ENCODE peak calls at places on chromosomes 11 and 22, in five cellular contexts. One of them, this sample, is unnamed.

GRCh38 chr11:126029237-126029636 is 33.4 kb downstream of the CDON start:
- DNase-seq in NB4: no peak
- DNase-seq in GM12891: no peak
- DNase-seq in tibial nerve: no peak
- DNase-seq in thyroid gland: no peak
- DNase-seq in this sample: no peak

GRCh38 chr11:66564984-66565383 is 3.4 kb downstream of the CTSF start:
- DNase-seq in NB4: no peak
- DNase-seq in GM12891: no peak
- DNase-seq in tibial nerve: no peak
- DNase-seq in thyroid gland: no peak
- DNase-seq in this sample: no peak

GRCh38 chr11:85595285-85595884 is 31.8 kb downstream of the DLG2 start:
- DNase-seq in NB4: peak
- DNase-seq in GM12891: no peak
- DNase-seq in thyroid gland: no peak
- DNase-seq in tibial nerve: no peak
- DNase-seq in this sample: peak

GRCh38 chr11:114348200-114349191 is 51.8 kb downstream of the C11orf71 start:
- DNase-seq in NB4: peak
- DNase-seq in tibial nerve: peak
- DNase-seq in thyroid gland: peak
- DNase-seq in GM12891: no peak
- DNase-seq in this sample: no peak

GRCh38 chr22:21865041-21865440 is 2.4 kb downstream of the MAPK1 start:
- DNase-seq in GM12891: no peak
- DNase-seq in tibial nerve: no peak
- DNase-seq in thyroid gland: peak
- DNase-seq in NB4: peak
- DNase-seq in this sample: no peak

GRCh38 chr11:120613264-120614226 is 102.0 kb downstream of the GRIK4 start:
- DNase-seq in tibial nerve: no peak
- DNase-seq in NB4: no peak
- DNase-seq in thyroid gland: no peak
- DNase-seq in GM12891: peak
- DNase-seq in this sample: no peak

GRCh38 chr11:126358763-126359160 is 3.3 kb downstream of the ST3GAL4 start:
- DNase-seq in thyroid gland: no peak
- DNase-seq in NB4: no peak
- DNase-seq in GM12891: no peak
- DNase-seq in tibial nerve: no peak
- DNase-seq in this sample: no peak

GRCh38 chr11:99199336-99199735 is 178.6 kb downstream of the CNTN5 start:
- DNase-seq in tibial nerve: no peak
- DNase-seq in thyroid gland: peak
- DNase-seq in NB4: no peak
- DNase-seq in GM12891: no peak
- DNase-seq in this sample: no peak

GRCh38 chr11:83706581-83706980 is 420.4 kb upstream of the CCDC90B start:
- DNase-seq in GM12891: no peak
- DNase-seq in tibial nerve: no peak
- DNase-seq in thyroid gland: peak
- DNase-seq in NB4: no peak
- DNase-seq in this sample: no peak

GRCh38 chr11:63766501-63767270 is 1.9 kb downstream of the ZFTA start:
- DNase-seq in tibial nerve: no peak
- DNase-seq in thyroid gland: no peak
- DNase-seq in NB4: no peak
- DNase-seq in GM12891: no peak
- DNase-seq in this sample: no peak

GRCh38 chr11:47477323-47477722 is 28.4 kb upstream of the RAPSN start:
- DNase-seq in GM12891: no peak
- DNase-seq in thyroid gland: no peak
- DNase-seq in tibial nerve: no peak
- DNase-seq in NB4: no peak
- DNase-seq in this sample: no peak

GRCh38 chr22:28029201-28029948 is 110.3 kb upstream of the PITPNB start:
- DNase-seq in GM12891: no peak
- DNase-seq in tibial nerve: no peak
- DNase-seq in thyroid gland: peak
- DNase-seq in NB4: peak
- DNase-seq in this sample: peak

GRCh38 chr11:12802418-12803085 is 128.3 kb downstream of the TEAD1 start:
- DNase-seq in tibial nerve: no peak
- DNase-seq in GM12891: no peak
- DNase-seq in thyroid gland: peak
- DNase-seq in NB4: no peak
- DNase-seq in this sample: no peak

GRCh38 chr22:20571531-20572007 is 64.2 kb downstream of the MED15 start:
- DNase-seq in GM12891: peak
- DNase-seq in tibial nerve: no peak
- DNase-seq in NB4: peak
- DNase-seq in thyroid gland: no peak
- DNase-seq in this sample: no peak

GRCh38 chr11:126949066-126949945 is 51.3 kb downstream of the KIRREL3 start:
- DNase-seq in GM12891: no peak
- DNase-seq in NB4: peak
- DNase-seq in tibial nerve: no peak
- DNase-seq in thyroid gland: no peak
- DNase-seq in this sample: peak

GRCh38 chr11:95360382-95360781 is 129.4 kb upstream of the SESN3 start:
- DNase-seq in tibial nerve: no peak
- DNase-seq in NB4: peak
- DNase-seq in thyroid gland: no peak
- DNase-seq in GM12891: no peak
- DNase-seq in this sample: no peak

GRCh38 chr22:28329582-28330073 is 350.0 kb downstream of the TTC28 start:
- DNase-seq in thyroid gland: no peak
- DNase-seq in NB4: peak
- DNase-seq in tibial nerve: no peak
- DNase-seq in GM12891: no peak
- DNase-seq in this sample: no peak

GRCh38 chr11:47003180-47003877 is 66.8 kb downstream of the CSTPP1 start:
- DNase-seq in tibial nerve: no peak
- DNase-seq in GM12891: no peak
- DNase-seq in thyroid gland: no peak
- DNase-seq in NB4: peak
- DNase-seq in this sample: no peak

GRCh38 chr11:116224154-116224888 is 548.5 kb downstream of the BUD13 start:
- DNase-seq in NB4: peak
- DNase-seq in thyroid gland: peak
- DNase-seq in tibial nerve: peak
- DNase-seq in GM12891: peak
- DNase-seq in this sample: peak

GRCh38 chr11:59710136-59710847 is 3.4 kb downstream of the OR10V1 start:
- DNase-seq in NB4: no peak
- DNase-seq in thyroid gland: no peak
- DNase-seq in tibial nerve: no peak
- DNase-seq in GM12891: no peak
- DNase-seq in this sample: no peak

GRCh38 chr11:117610045-117610444 is 187.0 kb downstream of the DSCAML1 start:
- DNase-seq in tibial nerve: no peak
- DNase-seq in GM12891: no peak
- DNase-seq in NB4: no peak
- DNase-seq in thyroid gland: no peak
- DNase-seq in this sample: peak

GRCh38 chr11:125180413-125181305 is 16.1 kb downstream of the PKNOX2 start:
- DNase-seq in tibial nerve: no peak
- DNase-seq in NB4: no peak
- DNase-seq in GM12891: no peak
- DNase-seq in thyroid gland: peak
- DNase-seq in this sample: no peak

GRCh38 chr11:57248780-57249383 is 11.8 kb upstream of the APLNR start:
- DNase-seq in GM12891: no peak
- DNase-seq in tibial nerve: peak
- DNase-seq in thyroid gland: peak
- DNase-seq in NB4: peak
- DNase-seq in this sample: peak

GRCh38 chr22:44997060-44997459 is 12.7 kb downstream of the PHF21B start:
- DNase-seq in tibial nerve: no peak
- DNase-seq in NB4: no peak
- DNase-seq in GM12891: no peak
- DNase-seq in thyroid gland: no peak
- DNase-seq in this sample: no peak

GRCh38 chr22:44426981-44427380 is 71.1 kb downstream of the RTL6 start:
- DNase-seq in GM12891: no peak
- DNase-seq in thyroid gland: no peak
- DNase-seq in tibial nerve: no peak
- DNase-seq in NB4: no peak
- DNase-seq in this sample: no peak

GRCh38 chr11:130206141-130206540 is 46.6 kb downstream of the ST14 start:
- DNase-seq in thyroid gland: no peak
- DNase-seq in GM12891: no peak
- DNase-seq in NB4: no peak
- DNase-seq in tibial nerve: no peak
- DNase-seq in this sample: no peak

GRCh38 chr11:44963948-44964347 is 13.3 kb upstream of the TP53I11 start:
- DNase-seq in tibial nerve: no peak
- DNase-seq in GM12891: no peak
- DNase-seq in thyroid gland: no peak
- DNase-seq in NB4: no peak
- DNase-seq in this sample: no peak

GRCh38 chr11:99069831-99070444 is 49.2 kb downstream of the CNTN5 start:
- DNase-seq in NB4: peak
- DNase-seq in tibial nerve: no peak
- DNase-seq in thyroid gland: peak
- DNase-seq in GM12891: no peak
- DNase-seq in this sample: no peak

GRCh38 chr22:49244466-49245420 is 582.9 kb downstream of the BRD1 start:
- DNase-seq in tibial nerve: no peak
- DNase-seq in GM12891: no peak
- DNase-seq in thyroid gland: no peak
- DNase-seq in NB4: no peak
- DNase-seq in this sample: no peak

GRCh38 chr11:44335052-44335894 is 25.3 kb upstream of the ALX4 start:
- DNase-seq in thyroid gland: no peak
- DNase-seq in NB4: no peak
- DNase-seq in GM12891: no peak
- DNase-seq in tibial nerve: no peak
- DNase-seq in this sample: no peak

GRCh38 chr22:44730034-44730433 is 22.3 kb upstream of the ARHGAP8 start:
- DNase-seq in NB4: no peak
- DNase-seq in thyroid gland: no peak
- DNase-seq in GM12891: no peak
- DNase-seq in tibial nerve: no peak
- DNase-seq in this sample: no peak

GRCh38 chr11:100719362-100719761 is 32.3 kb downstream of the ARHGAP42 start:
- DNase-seq in GM12891: no peak
- DNase-seq in thyroid gland: no peak
- DNase-seq in tibial nerve: no peak
- DNase-seq in NB4: no peak
- DNase-seq in this sample: no peak

GRCh38 chr11:114416441-114416928 is 16.0 kb downstream of the RBM7 start:
- DNase-seq in NB4: no peak
- DNase-seq in tibial nerve: no peak
- DNase-seq in thyroid gland: no peak
- DNase-seq in GM12891: no peak
- DNase-seq in this sample: no peak

GRCh38 chr11:111983187-111983986 is 41.8 kb upstream of the DLAT start:
- DNase-seq in thyroid gland: peak
- DNase-seq in NB4: no peak
- DNase-seq in GM12891: no peak
- DNase-seq in tibial nerve: no peak
- DNase-seq in this sample: no peak

GRCh38 chr11:12007769-12008737 is at the start of gene DKK3:
- DNase-seq in NB4: no peak
- DNase-seq in tibial nerve: no peak
- DNase-seq in GM12891: no peak
- DNase-seq in thyroid gland: no peak
- DNase-seq in this sample: no peak

GRCh38 chr11:112612283-112612849 is 348.9 kb upstream of the NCAM1 start:
- DNase-seq in tibial nerve: no peak
- DNase-seq in GM12891: no peak
- DNase-seq in NB4: no peak
- DNase-seq in thyroid gland: no peak
- DNase-seq in this sample: no peak

GRCh38 chr11:88435405-88435804 is 97.9 kb upstream of the CTSC start:
- DNase-seq in NB4: no peak
- DNase-seq in GM12891: peak
- DNase-seq in tibial nerve: no peak
- DNase-seq in thyroid gland: no peak
- DNase-seq in this sample: no peak

GRCh38 chr11:35662649-35663407 is at the start of gene TRIM44:
- DNase-seq in tibial nerve: peak
- DNase-seq in thyroid gland: peak
- DNase-seq in NB4: peak
- DNase-seq in GM12891: peak
- DNase-seq in this sample: peak
- TF ChIP-seq POLR2A in tibial nerve: peak
- TF ChIP-seq POLR2A in thyroid gland: no peak
- TF ChIP-seq POLR2A in NB4: peak
- TF ChIP-seq POLR2A in GM12891: peak
- TF ChIP-seq POLR2A in this sample: peak

GRCh38 chr11:61095022-61095421 is 7.3 kb upstream of the CD5 start:
- DNase-seq in thyroid gland: no peak
- DNase-seq in tibial nerve: no peak
- DNase-seq in NB4: peak
- DNase-seq in GM12891: no peak
- DNase-seq in this sample: no peak
- TF ChIP-seq POLR2A in thyroid gland: no peak
- TF ChIP-seq POLR2A in tibial nerve: no peak
- TF ChIP-seq POLR2A in NB4: no peak
- TF ChIP-seq POLR2A in GM12891: no peak
- TF ChIP-seq POLR2A in this sample: no peak

GRCh38 chr11:67633758-67634365 is 4.1 kb upstream of the NUDT8 start:
- DNase-seq in NB4: no peak
- DNase-seq in GM12891: no peak
- DNase-seq in tibial nerve: no peak
- DNase-seq in thyroid gland: no peak
- DNase-seq in this sample: no peak
- TF ChIP-seq POLR2A in NB4: no peak
- TF ChIP-seq POLR2A in GM12891: no peak
- TF ChIP-seq POLR2A in tibial nerve: no peak
- TF ChIP-seq POLR2A in thyroid gland: no peak
- TF ChIP-seq POLR2A in this sample: no peak

GRCh38 chr22:29524440-29525191 is 28.9 kb downstream of the THOC5 start:
- DNase-seq in thyroid gland: no peak
- DNase-seq in tibial nerve: no peak
- DNase-seq in GM12891: no peak
- DNase-seq in NB4: peak
- DNase-seq in this sample: no peak
- TF ChIP-seq POLR2A in thyroid gland: no peak
- TF ChIP-seq POLR2A in tibial nerve: no peak
- TF ChIP-seq POLR2A in GM12891: no peak
- TF ChIP-seq POLR2A in NB4: no peak
- TF ChIP-seq POLR2A in this sample: no peak

GRCh38 chr11:65439331-65440181 is 17.0 kb downstream of the NEAT1 start:
- DNase-seq in thyroid gland: no peak
- DNase-seq in NB4: no peak
- DNase-seq in tibial nerve: no peak
- DNase-seq in GM12891: no peak
- DNase-seq in this sample: no peak
- TF ChIP-seq POLR2A in thyroid gland: no peak
- TF ChIP-seq POLR2A in NB4: no peak
- TF ChIP-seq POLR2A in tibial nerve: no peak
- TF ChIP-seq POLR2A in GM12891: no peak
- TF ChIP-seq POLR2A in this sample: no peak

GRCh38 chr11:110092577-110093406 is at the start of gene ZC3H12C:
- DNase-seq in NB4: peak
- DNase-seq in thyroid gland: peak
- DNase-seq in tibial nerve: peak
- DNase-seq in GM12891: peak
- DNase-seq in this sample: peak
- TF ChIP-seq POLR2A in NB4: no peak
- TF ChIP-seq POLR2A in thyroid gland: no peak
- TF ChIP-seq POLR2A in tibial nerve: peak
- TF ChIP-seq POLR2A in GM12891: peak
- TF ChIP-seq POLR2A in this sample: no peak

This sample was measured in H54.